ENCODE peak calls at places on chromosomes 11 and 22, in seven cellular contexts. One of them, this sample, is unnamed.
A peak's percentile ranks its signal among the peaks of the same experiment; 100 is the strongest.

GRCh38 chr11:10307411-10308207 is 2.7 kb downstream of the ADM start:
- DNase-seq in H9: peak; percentile 86
- DNase-seq in IMR-90: peak; percentile 94
- DNase-seq in neuronal stem cell: peak; percentile 79
- DNase-seq in mesenchymal stem cell: peak; percentile 93
- DNase-seq in trophoblast cell: peak; percentile 92
- DNase-seq in mesendoderm: peak; percentile 92
- DNase-seq in this sample: peak; percentile 93

GRCh38 chr11:60831143-60831500 is 10.8 kb upstream of the CCDC86 start:
- DNase-seq in trophoblast cell: peak; percentile 86
- DNase-seq in mesenchymal stem cell: peak; percentile 69
- DNase-seq in neuronal stem cell: peak; percentile 64
- DNase-seq in H9: peak; percentile 73
- DNase-seq in IMR-90: peak; percentile 68
- DNase-seq in mesendoderm: peak; percentile 69
- DNase-seq in this sample: peak; percentile 49

GRCh38 chr11:43585877-43586608 is 94.5 kb upstream of the HSD17B12 start:
- DNase-seq in neuronal stem cell: no peak
- DNase-seq in IMR-90: no peak
- DNase-seq in trophoblast cell: no peak
- DNase-seq in mesendoderm: peak; percentile 33
- DNase-seq in H9: no peak
- DNase-seq in mesenchymal stem cell: no peak
- DNase-seq in this sample: no peak

GRCh38 chr11:73379189-73379880 is 3.1 kb downstream of the RELT start:
- DNase-seq in mesenchymal stem cell: no peak
- DNase-seq in IMR-90: no peak
- DNase-seq in H9: no peak
- DNase-seq in mesendoderm: no peak
- DNase-seq in trophoblast cell: no peak
- DNase-seq in neuronal stem cell: no peak
- DNase-seq in this sample: no peak

GRCh38 chr11:94766656-94767291 is 1.4 kb upstream of the AMOTL1 start:
- DNase-seq in IMR-90: no peak
- DNase-seq in neuronal stem cell: no peak
- DNase-seq in mesendoderm: peak; percentile 94
- DNase-seq in trophoblast cell: peak; percentile 61
- DNase-seq in H9: no peak
- DNase-seq in mesenchymal stem cell: peak; percentile 82
- DNase-seq in this sample: no peak

GRCh38 chr22:33539902-33540751 is 380.1 kb downstream of the LARGE1 start:
- DNase-seq in trophoblast cell: no peak
- DNase-seq in neuronal stem cell: no peak
- DNase-seq in mesendoderm: no peak
- DNase-seq in IMR-90: peak; percentile 5
- DNase-seq in H9: no peak
- DNase-seq in mesenchymal stem cell: no peak
- DNase-seq in this sample: no peak

GRCh38 chr11:63866211-63866610 is 27.3 kb downstream of the MARK2 start:
- DNase-seq in H9: no peak
- DNase-seq in mesenchymal stem cell: peak; percentile 76
- DNase-seq in trophoblast cell: no peak
- DNase-seq in mesendoderm: no peak
- DNase-seq in neuronal stem cell: no peak
- DNase-seq in IMR-90: peak; percentile 61
- DNase-seq in this sample: no peak

GRCh38 chr11:69157822-69158231 is 2.1 kb downstream of the SMIM38 start:
- DNase-seq in neuronal stem cell: no peak
- DNase-seq in mesendoderm: no peak
- DNase-seq in H9: no peak
- DNase-seq in trophoblast cell: no peak
- DNase-seq in IMR-90: no peak
- DNase-seq in mesenchymal stem cell: no peak
- DNase-seq in this sample: no peak

GRCh38 chr11:44950036-44950624 is 553 bp downstream of the TP53I11 start:
- DNase-seq in neuronal stem cell: peak; percentile 62
- DNase-seq in trophoblast cell: no peak
- DNase-seq in mesendoderm: no peak
- DNase-seq in mesenchymal stem cell: no peak
- DNase-seq in IMR-90: no peak
- DNase-seq in H9: no peak
- DNase-seq in this sample: peak; percentile 85

GRCh38 chr11:134039726-134040385 is 29.0 kb upstream of the JAM3 start:
- DNase-seq in neuronal stem cell: no peak
- DNase-seq in H9: no peak
- DNase-seq in IMR-90: no peak
- DNase-seq in mesendoderm: no peak
- DNase-seq in mesenchymal stem cell: no peak
- DNase-seq in trophoblast cell: no peak
- DNase-seq in this sample: no peak
- H4K8ac ChIP-seq in neuronal stem cell: no peak overlapping the region
- H4K8ac ChIP-seq in H9: no peak overlapping the region
- H4K8ac ChIP-seq in IMR-90: no peak overlapping the region
- H4K8ac ChIP-seq in mesendoderm: no peak overlapping the region
- H4K8ac ChIP-seq in mesenchymal stem cell: peak overlapping the region; percentile 45
- H4K8ac ChIP-seq in trophoblast cell: no peak overlapping the region
- H4K8ac ChIP-seq in this sample: no peak overlapping the region

GRCh38 chr11:84345597-84345996 is 1059.4 kb upstream of the CCDC90B start:
- DNase-seq in neuronal stem cell: no peak
- DNase-seq in H9: no peak
- DNase-seq in trophoblast cell: no peak
- DNase-seq in mesenchymal stem cell: no peak
- DNase-seq in mesendoderm: no peak
- DNase-seq in IMR-90: no peak
- DNase-seq in this sample: no peak

GRCh38 chr11:84339796-84340195 is 1053.6 kb upstream of the CCDC90B start:
- DNase-seq in mesendoderm: no peak
- DNase-seq in neuronal stem cell: no peak
- DNase-seq in H9: no peak
- DNase-seq in trophoblast cell: no peak
- DNase-seq in mesenchymal stem cell: no peak
- DNase-seq in IMR-90: no peak
- DNase-seq in this sample: no peak

GRCh38 chr11:84345027-84345426 is 1058.9 kb upstream of the CCDC90B start:
- DNase-seq in trophoblast cell: no peak
- DNase-seq in mesendoderm: no peak
- DNase-seq in neuronal stem cell: no peak
- DNase-seq in H9: no peak
- DNase-seq in mesenchymal stem cell: no peak
- DNase-seq in IMR-90: no peak
- DNase-seq in this sample: no peak
- H4K8ac ChIP-seq in trophoblast cell: no peak overlapping the region
- H4K8ac ChIP-seq in mesendoderm: no peak overlapping the region
- H4K8ac ChIP-seq in neuronal stem cell: no peak overlapping the region
- H4K8ac ChIP-seq in H9: no peak overlapping the region
- H4K8ac ChIP-seq in mesenchymal stem cell: no peak overlapping the region
- H4K8ac ChIP-seq in IMR-90: no peak overlapping the region
- H4K8ac ChIP-seq in this sample: no peak overlapping the region

DNA sequence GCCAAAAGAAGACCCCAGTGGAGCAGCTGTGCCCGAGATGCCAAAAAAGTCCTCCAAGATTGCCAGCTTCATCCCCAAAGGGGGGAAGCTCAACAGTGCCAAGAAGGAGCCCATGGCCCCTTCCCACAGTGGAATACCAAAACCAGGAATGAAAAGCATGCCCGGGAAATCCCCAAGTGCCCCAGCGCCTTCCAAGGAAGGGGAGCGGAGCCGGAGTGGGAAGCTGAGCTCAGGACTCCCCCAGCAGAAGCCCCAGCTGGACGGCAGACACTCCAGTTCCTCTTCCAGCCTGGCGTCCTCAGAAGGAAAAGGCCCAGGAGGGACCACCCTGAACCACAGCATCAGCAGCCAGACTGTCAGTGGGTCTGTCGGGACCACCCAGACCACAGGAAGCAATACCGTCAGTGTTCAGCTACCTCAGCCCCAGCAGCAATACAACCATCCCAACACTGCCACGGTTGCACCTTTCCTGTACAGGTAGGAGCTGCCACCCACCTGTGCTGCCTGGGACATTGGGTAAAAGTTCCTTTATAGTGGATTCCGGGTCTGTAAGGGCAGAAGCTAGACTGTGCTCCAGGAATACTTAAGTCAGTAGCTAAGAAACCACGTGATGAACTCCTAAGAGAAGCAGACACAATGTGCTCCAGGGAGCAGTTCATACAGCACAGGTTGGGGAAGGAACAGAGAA is 221.3 kb downstream of the NAV2 start:
- DNase-seq in mesenchymal stem cell: no peak
- DNase-seq in H9: no peak
- DNase-seq in neuronal stem cell: no peak
- DNase-seq in mesendoderm: no peak
- DNase-seq in trophoblast cell: no peak
- DNase-seq in IMR-90: no peak
- DNase-seq in this sample: no peak
- H4K8ac ChIP-seq in mesenchymal stem cell: no peak overlapping the region
- H4K8ac ChIP-seq in H9: no peak overlapping the region
- H4K8ac ChIP-seq in neuronal stem cell: no peak overlapping the region
- H4K8ac ChIP-seq in mesendoderm: no peak overlapping the region
- H4K8ac ChIP-seq in trophoblast cell: no peak overlapping the region
- H4K8ac ChIP-seq in IMR-90: no peak overlapping the region
- H4K8ac ChIP-seq in this sample: no peak overlapping the region

GRCh38 chr22:28410050-28410816 is 269.4 kb downstream of the TTC28 start:
- DNase-seq in neuronal stem cell: no peak
- DNase-seq in trophoblast cell: no peak
- DNase-seq in IMR-90: peak; percentile 71
- DNase-seq in mesenchymal stem cell: peak; percentile 50
- DNase-seq in H9: no peak
- DNase-seq in mesendoderm: peak; percentile 84
- DNase-seq in this sample: no peak
- H4K8ac ChIP-seq in neuronal stem cell: no peak overlapping the region
- H4K8ac ChIP-seq in trophoblast cell: no peak overlapping the region
- H4K8ac ChIP-seq in IMR-90: no peak overlapping the region
- H4K8ac ChIP-seq in mesenchymal stem cell: no peak overlapping the region
- H4K8ac ChIP-seq in H9: no peak overlapping the region
- H4K8ac ChIP-seq in mesendoderm: no peak overlapping the region
- H4K8ac ChIP-seq in this sample: no peak overlapping the region

GRCh38 chr22:50548046-50548912 is 2.6 kb downstream of the KLHDC7B start:
- DNase-seq in trophoblast cell: no peak
- DNase-seq in IMR-90: no peak
- DNase-seq in H9: no peak
- DNase-seq in mesenchymal stem cell: no peak
- DNase-seq in neuronal stem cell: no peak
- DNase-seq in mesendoderm: no peak
- DNase-seq in this sample: no peak
- H4K8ac ChIP-seq in trophoblast cell: no peak overlapping the region
- H4K8ac ChIP-seq in IMR-90: no peak overlapping the region
- H4K8ac ChIP-seq in H9: no peak overlapping the region
- H4K8ac ChIP-seq in mesenchymal stem cell: no peak overlapping the region
- H4K8ac ChIP-seq in neuronal stem cell: no peak overlapping the region
- H4K8ac ChIP-seq in mesendoderm: no peak overlapping the region
- H4K8ac ChIP-seq in this sample: no peak overlapping the region

GRCh38 chr11:85316967-85317366 is 310.2 kb downstream of the DLG2 start:
- DNase-seq in mesenchymal stem cell: no peak
- DNase-seq in mesendoderm: no peak
- DNase-seq in neuronal stem cell: no peak
- DNase-seq in H9: no peak
- DNase-seq in IMR-90: no peak
- DNase-seq in trophoblast cell: no peak
- DNase-seq in this sample: no peak

GRCh38 chr11:85313741-85314140 is 313.4 kb downstream of the DLG2 start:
- DNase-seq in trophoblast cell: no peak
- DNase-seq in mesendoderm: no peak
- DNase-seq in H9: no peak
- DNase-seq in mesenchymal stem cell: no peak
- DNase-seq in neuronal stem cell: no peak
- DNase-seq in IMR-90: no peak
- DNase-seq in this sample: no peak

DNA sequence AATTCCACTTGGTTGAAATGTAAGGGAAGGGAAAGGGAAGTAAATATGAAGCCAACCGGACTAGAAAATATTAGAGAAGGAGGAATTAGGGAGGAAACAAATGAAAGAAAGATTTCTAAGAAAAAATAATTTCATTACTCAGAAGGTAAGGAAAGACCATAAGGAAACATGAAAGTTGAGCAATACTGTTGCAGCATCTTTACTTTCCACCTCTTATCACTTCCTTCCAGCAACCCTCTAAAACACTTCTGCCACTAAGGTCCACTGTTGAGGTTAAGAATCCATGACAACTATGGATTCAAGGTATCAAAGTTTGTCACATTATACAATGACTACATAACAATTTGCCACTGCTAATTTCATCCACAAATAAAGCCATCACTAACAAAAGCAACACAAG is 308.6 kb downstream of the DLG2 start:
- DNase-seq in mesenchymal stem cell: no peak
- DNase-seq in mesendoderm: no peak
- DNase-seq in neuronal stem cell: no peak
- DNase-seq in trophoblast cell: no peak
- DNase-seq in H9: no peak
- DNase-seq in IMR-90: no peak
- DNase-seq in this sample: no peak
- H4K8ac ChIP-seq in mesenchymal stem cell: no peak overlapping the region
- H4K8ac ChIP-seq in mesendoderm: no peak overlapping the region
- H4K8ac ChIP-seq in neuronal stem cell: no peak overlapping the region
- H4K8ac ChIP-seq in trophoblast cell: no peak overlapping the region
- H4K8ac ChIP-seq in H9: no peak overlapping the region
- H4K8ac ChIP-seq in IMR-90: no peak overlapping the region
- H4K8ac ChIP-seq in this sample: no peak overlapping the region

GRCh38 chr22:17554814-17555213 is 8.5 kb upstream of the SLC25A18 start:
- DNase-seq in H9: no peak
- DNase-seq in mesendoderm: no peak
- DNase-seq in neuronal stem cell: no peak
- DNase-seq in mesenchymal stem cell: no peak
- DNase-seq in trophoblast cell: no peak
- DNase-seq in IMR-90: no peak
- DNase-seq in this sample: no peak
- H4K8ac ChIP-seq in H9: no peak overlapping the region
- H4K8ac ChIP-seq in mesendoderm: no peak overlapping the region
- H4K8ac ChIP-seq in neuronal stem cell: no peak overlapping the region
- H4K8ac ChIP-seq in mesenchymal stem cell: no peak overlapping the region
- H4K8ac ChIP-seq in trophoblast cell: no peak overlapping the region
- H4K8ac ChIP-seq in IMR-90: no peak overlapping the region
- H4K8ac ChIP-seq in this sample: no peak overlapping the region

GRCh38 chr11:120035756-120036155 is 102.2 kb downstream of the TRIM29 start:
- DNase-seq in neuronal stem cell: no peak
- DNase-seq in H9: no peak
- DNase-seq in mesendoderm: no peak
- DNase-seq in mesenchymal stem cell: no peak
- DNase-seq in IMR-90: no peak
- DNase-seq in trophoblast cell: no peak
- DNase-seq in this sample: peak; percentile 23
- H4K8ac ChIP-seq in neuronal stem cell: no peak overlapping the region
- H4K8ac ChIP-seq in H9: no peak overlapping the region
- H4K8ac ChIP-seq in mesendoderm: no peak overlapping the region
- H4K8ac ChIP-seq in mesenchymal stem cell: no peak overlapping the region
- H4K8ac ChIP-seq in IMR-90: no peak overlapping the region
- H4K8ac ChIP-seq in trophoblast cell: no peak overlapping the region
- H4K8ac ChIP-seq in this sample: no peak overlapping the region

DNA sequence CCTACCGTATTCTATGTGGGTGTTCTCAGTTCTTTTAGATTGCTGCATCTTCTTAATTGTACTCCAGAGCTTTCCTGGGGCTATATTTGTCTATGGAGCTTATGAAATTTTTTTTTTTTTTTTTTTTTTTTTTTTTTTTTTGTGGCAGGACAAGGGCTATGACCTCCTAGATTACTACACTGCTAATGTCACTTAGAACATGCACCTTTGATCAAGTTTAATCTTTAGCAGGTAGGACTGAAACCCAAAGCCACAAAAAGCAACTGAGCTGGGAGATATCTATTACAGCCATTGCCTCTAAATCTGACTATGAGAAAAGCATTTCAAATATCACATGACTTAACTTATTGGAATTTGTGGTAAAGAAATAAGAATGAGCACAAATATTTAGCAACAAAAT is 21.7 kb upstream of the ABTB2 start:
- DNase-seq in mesendoderm: no peak
- DNase-seq in H9: no peak
- DNase-seq in trophoblast cell: no peak
- DNase-seq in IMR-90: no peak
- DNase-seq in neuronal stem cell: no peak
- DNase-seq in mesenchymal stem cell: no peak
- DNase-seq in this sample: no peak
- H4K8ac ChIP-seq in mesendoderm: no peak overlapping the region
- H4K8ac ChIP-seq in H9: no peak overlapping the region
- H4K8ac ChIP-seq in trophoblast cell: no peak overlapping the region
- H4K8ac ChIP-seq in IMR-90: no peak overlapping the region
- H4K8ac ChIP-seq in neuronal stem cell: no peak overlapping the region
- H4K8ac ChIP-seq in mesenchymal stem cell: no peak overlapping the region
- H4K8ac ChIP-seq in this sample: no peak overlapping the region

This sample was measured in H1.